ENCODE peak calls at places on chromosomes 6 and 20, in nine cellular contexts. F, Y, C, B, Q, I, J, H and K are unnamed samples.

GRCh38 chr6:52400316-52401041 is 19.7 kb upstream of the EFHC1 start:
- DNase-seq in F (no peak), Y (no peak), C (no peak), B (no peak), Q (no peak), I (no peak), J (no peak), H (no peak), K (no peak)

GRCh38 chr6:55433446-55434130 is 106.3 kb downstream of the GFRAL start:
- DNase-seq in F (no peak), Y (no peak), C (no peak), B (no peak), Q (peak), I (no peak), J (no peak), H (no peak), K (peak)

GRCh38 chr20:37275125-37275524 is 13.5 kb upstream of the GHRH start:
- DNase-seq in F (no peak), Y (no peak), C (no peak), B (no peak), Q (no peak), I (no peak), J (peak), H (no peak), K (no peak)

GRCh38 chr20:62758226-62758912 is 37.9 kb upstream of the MRGBP start:
- DNase-seq in F (no peak), Y (no peak), C (no peak), B (no peak), Q (no peak), I (no peak), J (no peak), H (no peak), K (no peak)

GRCh38 chr20:10793741-10794140 is 119.9 kb upstream of the JAG1 start:
- DNase-seq in F (no peak), Y (no peak), C (no peak), B (no peak), Q (no peak), I (no peak), J (no peak), H (no peak), K (no peak)

GRCh38 chr6:157070403-157071107 is 252.8 kb downstream of the TMEM242 start:
- DNase-seq in F (peak), Y (no peak), C (no peak), B (no peak), Q (no peak), I (no peak), J (no peak), H (no peak), K (no peak)

GRCh38 chr6:35737413-35738211 is 780 bp downstream of the ARMC12 start:
- DNase-seq in F (peak), Y (peak), C (peak), B (no peak), Q (peak), I (peak), J (peak), H (peak), K (peak)

GRCh38 chr6:166691199-166691598 is 64.1 kb upstream of the RPS6KA2 start:
- DNase-seq in F (peak), Y (peak), C (no peak), B (no peak), Q (no peak), I (no peak), J (no peak), H (peak), K (no peak)

GRCh38 chr6:1424306-1424927 is 35.0 kb downstream of the FOXF2 start:
- DNase-seq in F (peak), Y (no peak), C (peak), B (no peak), Q (peak), I (peak), J (no peak), H (peak), K (peak)

GRCh38 chr6:11938285-11938890 is 73.7 kb upstream of the HIVEP1 start:
- DNase-seq in F (no peak), Y (no peak), C (no peak), B (no peak), Q (no peak), I (no peak), J (no peak), H (no peak), K (no peak)

GRCh38 chr6:135090819-135091218 is 36.2 kb upstream of the HBS1L start:
- DNase-seq in F (no peak), Y (no peak), C (no peak), B (no peak), Q (no peak), I (no peak), J (no peak), H (no peak), K (no peak)

GRCh38 chr6:124400600-124400999 is 561.6 kb upstream of the RNF217 start:
- DNase-seq in F (no peak), Y (no peak), C (no peak), B (no peak), Q (no peak), I (no peak), J (no peak), H (no peak), K (no peak)

GRCh38 chr6:128694303-128695009 is 174.1 kb upstream of the PTPRK start:
- DNase-seq in F (no peak), Y (no peak), C (no peak), B (no peak), Q (no peak), I (no peak), J (no peak), H (no peak), K (no peak)

GRCh38 chr6:31158863-31159855 is 770 bp downstream of the TCF19 start:
- DNase-seq in F (peak), Y (peak), C (no peak), B (no peak), Q (no peak), I (no peak), J (peak), H (no peak), K (no peak)

GRCh38 chr6:21348462-21349195 is 244.9 kb upstream of the SOX4 start:
- DNase-seq in F (peak), Y (no peak), C (no peak), B (no peak), Q (peak), I (no peak), J (no peak), H (peak), K (peak)

GRCh38 chr6:24901698-24902328 is 33.9 kb downstream of the RIPOR2 start:
- DNase-seq in F (no peak), Y (no peak), C (no peak), B (no peak), Q (no peak), I (no peak), J (no peak), H (no peak), K (no peak)

GRCh38 chr6:82410151-82410621 is 46.6 kb downstream of the TPBG start:
- DNase-seq in F (no peak), Y (no peak), C (no peak), B (no peak), Q (no peak), I (no peak), J (no peak), H (no peak), K (peak)

GRCh38 chr6:6379573-6379972 is 59.1 kb upstream of the F13A1 start:
- DNase-seq in F (no peak), Y (no peak), C (no peak), B (no peak), Q (no peak), I (no peak), J (no peak), H (no peak), K (no peak)

GRCh38 chr6:148455674-148456559 is 113.3 kb downstream of the SASH1 start:
- DNase-seq in F (no peak), Y (no peak), C (no peak), B (no peak), Q (no peak), I (no peak), J (no peak), H (no peak), K (no peak)

GRCh38 chr6:67814262-67814661 is 820.8 kb upstream of the ADGRB3 start:
- DNase-seq in F (no peak), Y (no peak), C (no peak), B (no peak), Q (no peak), I (no peak), J (no peak), H (no peak), K (no peak)